ENCODE peak calls at places on chromosome 10, in five cellular contexts. F, J, T, E and L are unnamed samples.
A peak's percentile ranks its signal among the peaks of the same experiment; 100 is the strongest.

GRCh38 chr10:122233857-122234348 is 37.2 kb upstream of the BTBD16 start:
- DNase-seq in J (no peak), F (no peak), E (peak; percentile 70), T (no peak), L (no peak)

GRCh38 chr10:88983206-88983605 is 7.4 kb upstream of the FAS start:
- DNase-seq in T (no peak), F (no peak), E (no peak), J (no peak), L (no peak)

GRCh38 chr10:13928362-13928921 is 341.7 kb downstream of the PRPF18 start:
- DNase-seq in J (no peak), F (no peak), T (no peak), E (no peak), L (no peak)

GRCh38 chr10:92180326-92180881 is 110.5 kb downstream of the CPEB3 start:
- DNase-seq in T (no peak), E (no peak), F (no peak), J (no peak), L (no peak)

GRCh38 chr10:68301790-68302502 is 29.9 kb upstream of the HNRNPH3 start:
- DNase-seq in T (no peak), J (no peak), F (peak; percentile 75), E (no peak), L (peak; percentile 72)

GRCh38 chr10:80199828-80200227 is 5.5 kb downstream of the ANXA11 start:
- DNase-seq in F (peak; percentile 88), E (no peak), J (no peak), T (peak; percentile 41), L (peak; percentile 97)

GRCh38 chr10:16816142-16816541 is 1.1 kb downstream of the RSU1 start:
- DNase-seq in E (no peak), J (no peak), F (no peak), T (no peak), L (no peak)

GRCh38 chr10:104037261-104037951 is 48.3 kb downstream of the COL17A1 start:
- DNase-seq in F (no peak), E (no peak), J (no peak), T (no peak), L (no peak)

GRCh38 chr10:27496137-27496536 is 8.0 kb upstream of the RAB18 start:
- DNase-seq in E (no peak), J (no peak), F (no peak), T (no peak), L (no peak)

GRCh38 chr10:117621795-117622420 is 79.4 kb downstream of the EMX2 start:
- DNase-seq in T (no peak), F (no peak), E (no peak), J (no peak), L (no peak)

GRCh38 chr10:74988055-74988773 is 123.2 kb upstream of the SAMD8 start:
- DNase-seq in J (no peak), E (no peak), T (no peak), F (peak; percentile 56), L (peak; percentile 38)

GRCh38 chr10:120962386-120963052 is 111.4 kb downstream of the WDR11 start:
- DNase-seq in F (no peak), T (no peak), E (no peak), J (no peak), L (no peak)

GRCh38 chr10:121276046-121276445 is 322.2 kb downstream of the FGFR2 start:
- DNase-seq in J (no peak), E (no peak), F (no peak), T (no peak), L (no peak)

GRCh38 chr10:44984671-44985101 is 6.1 kb upstream of the DEPP1 start:
- DNase-seq in J (no peak), F (no peak), E (no peak), T (no peak), L (no peak)

GRCh38 chr10:124446830-124447740 is 2.8 kb downstream of the NKX1-2 start:
- DNase-seq in E (no peak), J (no peak), F (no peak), T (no peak), L (no peak)

GRCh38 chr10:74949843-74950765 is 123.7 kb downstream of the KAT6B start:
- DNase-seq in T (no peak), E (no peak), F (no peak), J (no peak), L (no peak)

GRCh38 chr10:127774771-127775559 is 38.0 kb downstream of the FOXI2 start:
- DNase-seq in F (no peak), E (no peak), T (no peak), J (no peak), L (no peak)

GRCh38 chr10:49569031-49569765 is 30.3 kb upstream of the ERCC6 start:
- DNase-seq in E (no peak), T (no peak), J (no peak), F (peak; percentile 76), L (peak; percentile 87)

GRCh38 chr10:78879621-78880020 is 189.1 kb upstream of the ZMIZ1 start:
- DNase-seq in F (no peak), J (no peak), T (no peak), E (no peak), L (no peak)

GRCh38 chr10:2938869-2939268 is 128.5 kb upstream of the PFKP start:
- DNase-seq in T (no peak), F (peak; percentile 35), E (no peak), J (no peak), L (peak; percentile 32)
- TF ChIP-seq CTCF in T (no peak), F (peak; percentile 24), E (peak; percentile 10), J (no peak), L (no peak)

DNA sequence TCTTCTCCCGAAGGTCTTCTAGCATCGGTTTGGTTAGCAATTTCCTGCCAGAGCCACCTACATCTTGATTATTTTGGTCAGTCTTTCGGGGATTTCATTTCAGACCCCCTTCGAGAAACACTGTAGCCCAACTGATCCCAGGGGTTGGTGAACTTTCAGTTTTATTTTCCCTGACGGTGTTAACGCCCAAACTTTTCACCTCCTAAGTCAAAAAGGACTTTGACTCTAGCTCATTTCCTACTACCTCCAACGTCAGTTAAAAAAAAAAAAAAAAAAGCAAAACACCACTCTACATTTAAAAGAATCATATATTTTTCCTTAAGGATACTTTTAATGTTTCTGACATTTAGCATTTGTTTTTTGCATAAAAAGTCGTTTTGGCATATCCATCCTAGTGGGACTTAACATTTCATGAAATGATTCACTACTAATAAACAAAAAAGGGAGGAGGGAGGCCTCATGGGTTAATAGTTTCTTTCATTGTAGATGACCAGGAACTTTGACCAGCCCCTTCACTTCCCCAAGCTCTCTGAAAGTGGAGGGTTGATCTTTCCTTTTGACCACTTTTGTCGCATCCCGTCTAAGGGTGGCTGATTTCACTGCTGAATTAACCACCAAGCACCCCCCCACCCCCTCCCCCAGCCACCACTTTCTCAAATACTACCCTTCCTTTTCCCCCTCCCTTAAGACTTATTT is 771 bp upstream of the TCF7L2 start:
- DNase-seq in E (no peak), F (no peak), J (no peak), T (no peak), L (peak; percentile 49)
- H3K4me3 ChIP-seq in E (peak overlapping the region; percentile 92), F (peak overlapping the region; percentile 51), J (peak overlapping the region; percentile 87), T (peak overlapping the region; percentile 88), L (peak overlapping the region; percentile 11)

GRCh38 chr10:96334888-96335526 is 23.8 kb downstream of the OPALIN start:
- DNase-seq in F (peak; percentile 42), T (no peak), E (no peak), J (no peak), L (peak; percentile 57)
- TF ChIP-seq CTCF in F (peak; percentile 79), T (peak; percentile 65), E (peak; percentile 80), J (peak; percentile 32), L (peak; percentile 84)

GRCh38 chr10:123398180-123398591 is 244.0 kb downstream of the BUB3 start:
- DNase-seq in E (no peak), J (no peak), F (no peak), T (no peak), L (no peak)
- H3K4me3 ChIP-seq in E (no peak overlapping the region), J (no peak overlapping the region), F (no peak overlapping the region), T (no peak overlapping the region), L (no peak overlapping the region)

GRCh38 chr10:125444790-125445189 is 238.2 kb downstream of the TEX36 start:
- DNase-seq in J (no peak), T (no peak), E (no peak), F (no peak), L (no peak)

GRCh38 chr10:125449571-125449970 is 233.4 kb downstream of the TEX36 start:
- DNase-seq in T (no peak), E (no peak), F (no peak), J (no peak), L (no peak)

GRCh38 chr10:125450218-125450617 is 232.7 kb downstream of the TEX36 start:
- DNase-seq in J (no peak), F (no peak), T (no peak), E (no peak), L (no peak)

GRCh38 chr10:125451319-125451718 is 231.6 kb downstream of the TEX36 start:
- DNase-seq in F (no peak), J (no peak), T (no peak), E (no peak), L (no peak)

GRCh38 chr10:125448596-125448995 is 234.4 kb downstream of the TEX36 start:
- DNase-seq in E (no peak), J (no peak), T (no peak), F (peak; percentile 2), L (no peak)
- TF ChIP-seq CTCF in E (peak; percentile 28), J (no peak), T (no peak), F (peak; percentile 41), L (peak; percentile 26)

DNA sequence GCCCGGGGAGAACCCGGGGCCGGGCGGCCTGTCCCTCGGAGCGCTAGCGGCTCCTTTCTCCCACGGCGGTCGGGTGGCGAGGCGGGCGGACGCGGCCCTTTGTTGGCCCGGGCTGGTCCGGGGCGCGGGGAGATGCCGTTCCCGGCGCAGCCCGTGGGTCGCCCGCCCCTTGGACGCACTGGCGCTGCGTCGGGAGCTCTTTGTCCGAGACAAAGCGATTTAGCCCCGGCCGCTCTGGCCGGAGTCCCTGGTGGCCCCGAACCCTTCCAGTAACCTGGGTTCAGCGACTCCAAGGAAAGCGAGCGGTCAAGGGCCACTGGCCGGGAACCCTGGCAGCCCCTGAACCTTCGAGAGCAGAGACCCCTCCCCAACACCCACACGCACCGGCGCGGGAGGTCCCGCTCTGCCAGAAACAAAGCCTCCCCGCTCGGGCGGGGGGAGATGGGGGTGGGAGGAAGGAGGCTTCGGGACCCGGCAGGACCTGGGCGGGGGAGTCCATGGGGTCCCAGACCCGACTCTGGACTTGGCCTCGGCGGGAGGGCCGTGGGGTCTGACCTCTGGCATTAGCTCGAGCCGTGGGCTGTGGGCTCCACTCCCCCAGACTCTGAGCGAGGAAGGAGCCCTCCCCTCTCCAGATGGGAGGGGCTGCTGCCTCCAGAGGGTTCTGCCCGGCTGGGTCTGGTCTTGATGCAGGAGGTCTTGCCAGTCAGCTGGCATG is 832 bp downstream of the DPYSL4 start:
- DNase-seq in J (no peak), E (no peak), T (no peak), F (no peak), L (no peak)
- H3K4me3 ChIP-seq in J (no peak overlapping the region), E (peak overlapping the region; percentile 73), T (peak overlapping the region; percentile 46), F (no peak overlapping the region), L (peak overlapping the region; percentile 51)

GRCh38 chr10:73625004-73625883 is 16.0 kb downstream of the MYOZ1 start:
- DNase-seq in J (no peak), T (no peak), F (peak; percentile 35), E (peak; percentile 30), L (peak; percentile 27)
- TF ChIP-seq CTCF in J (no peak), T (no peak), F (no peak), E (no peak), L (no peak)

GRCh38 chr10:65360497-65360896 is 1565.3 kb upstream of the LRRTM3 start:
- DNase-seq in J (no peak), F (no peak), E (no peak), T (no peak), L (no peak)
- H3K4me3 ChIP-seq in J (no peak overlapping the region), F (no peak overlapping the region), E (no peak overlapping the region), T (no peak overlapping the region), L (no peak overlapping the region)

GRCh38 chr10:86757110-86757790 is 831 bp downstream of the BMPR1A start:
- DNase-seq in T (peak; percentile 26), F (peak; percentile 60), J (no peak), E (peak; percentile 25), L (peak; percentile 61)
- TF ChIP-seq CTCF in T (no peak), F (peak; percentile 31), J (no peak), E (peak; percentile 42), L (peak; percentile 27)